ENCODE peak calls at places on chromosomes 12 and 14, in ten cellular contexts. K is activated CD4-positive, alpha-beta T cell treated with anti-CD3 and anti-CD28 coated beads, Interleukin-2, amount 50 U/mL, for 4 hours; V is NCI-H1417; S is cardiac septum; W is ecto neural progenitor cell; R is NCI-H524; J is astrocyte of the cerebellum; Y is foreskin fibroblast; T is T-helper 9 cell; D is NCI-H345. H is an unnamed sample.

GRCh38 chr12:122834229-122834920 is 882 bp upstream of the HIP1R start:
- DNase-seq in R (peak), V (peak), Y (peak), S (peak), K (no peak), J (no peak), T (no peak), D (peak), W (peak), H (peak)

GRCh38 chr12:92446082-92446460 is 256.7 kb upstream of the PLEKHG7 start:
- DNase-seq in K (no peak), S (no peak), Y (no peak), D (no peak), J (no peak), T (no peak), W (no peak), R (no peak), V (no peak), H (no peak)

GRCh38 chr12:46217686-46218508 is 50.9 kb downstream of the SLC38A1 start:
- DNase-seq in K (no peak), Y (no peak), S (no peak), J (no peak), V (no peak), T (peak), D (no peak), R (peak), W (no peak), H (no peak)

GRCh38 chr12:90449611-90450010 is 505.4 kb downstream of the CCER1 start:
- DNase-seq in V (no peak), K (no peak), R (no peak), J (no peak), T (no peak), S (no peak), W (no peak), D (no peak), Y (no peak), H (no peak)

GRCh38 chr14:45998554-45998953 is 653.0 kb downstream of the RPL10L start:
- DNase-seq in J (no peak), W (no peak), R (no peak), T (no peak), Y (no peak), D (no peak), V (no peak), K (no peak), S (no peak), H (no peak)

GRCh38 chr14:30940886-30941285 is 66.5 kb downstream of the COCH start:
- DNase-seq in V (no peak), R (no peak), K (no peak), J (no peak), T (no peak), S (no peak), D (no peak), Y (no peak), W (no peak), H (no peak)

GRCh38 chr14:29754134-29754533 is 173.5 kb downstream of the PRKD1 start:
- DNase-seq in R (no peak), W (no peak), K (no peak), D (no peak), Y (no peak), T (no peak), J (no peak), V (no peak), S (no peak), H (no peak)

GRCh38 chr12:121158085-121158484 is 25.4 kb downstream of the P2RX7 start:
- DNase-seq in Y (no peak), T (no peak), V (no peak), D (no peak), S (no peak), W (no peak), K (no peak), J (no peak), R (no peak), H (no peak)

GRCh38 chr14:83842536-83842935 is 1687.4 kb upstream of the FLRT2 start:
- DNase-seq in S (no peak), W (no peak), Y (no peak), D (peak), J (no peak), V (peak), T (no peak), K (no peak), R (peak), H (no peak)

GRCh38 chr12:104748790-104749189 is 209.3 kb downstream of the SLC41A2 start:
- DNase-seq in Y (peak), R (no peak), S (peak), D (no peak), K (no peak), V (no peak), T (no peak), W (no peak), J (no peak), H (no peak)

GRCh38 chr14:105084741-105085571 is 19.7 kb upstream of the GPR132 start:
- DNase-seq in R (no peak), D (no peak), Y (no peak), W (no peak), K (no peak), J (no peak), T (no peak), V (no peak), S (peak), H (peak)

GRCh38 chr12:108594-108993 is 42.0 kb downstream of the IQSEC3 start:
- DNase-seq in J (no peak), R (peak), S (no peak), T (no peak), W (no peak), K (no peak), D (peak), Y (peak), V (peak), H (no peak)

GRCh38 chr12:124053855-124054254 is 80.8 kb downstream of the ZNF664 start:
- DNase-seq in V (peak), D (peak), R (peak), Y (peak), K (no peak), S (no peak), W (peak), T (no peak), J (peak), H (peak)

GRCh38 chr14:24428628-24429394 is 657 bp downstream of the CBLN3 start:
- DNase-seq in V (no peak), K (no peak), R (peak), Y (no peak), T (no peak), W (peak), S (no peak), D (no peak), J (no peak), H (no peak)

GRCh38 chr14:76595266-76595665 is 166.0 kb upstream of the VASH1 start:
- DNase-seq in K (no peak), T (no peak), R (no peak), D (no peak), S (no peak), J (no peak), W (no peak), Y (no peak), V (no peak), H (no peak)

GRCh38 chr14:81990312-81990761 is 456.7 kb upstream of the SEL1L start:
- DNase-seq in Y (peak), R (peak), J (peak), K (no peak), V (peak), D (peak), W (peak), S (no peak), T (peak), H (peak)

GRCh38 chr14:100905166-100905565 is 1.6 kb upstream of the RTL1 start:
- DNase-seq in Y (no peak), K (no peak), R (no peak), D (no peak), V (no peak), T (no peak), S (no peak), W (peak), J (no peak), H (no peak)

GRCh38 chr12:125187780-125188741 is 122.8 kb downstream of the AACS start:
- DNase-seq in K (no peak), S (no peak), W (peak), T (no peak), D (peak), V (peak), R (peak), J (no peak), Y (peak), H (no peak)

GRCh38 chr12:53097564-53098353 is at the start of gene IGFBP6:
- DNase-seq in R (peak), Y (peak), T (peak), S (peak), K (peak), W (peak), V (peak), J (no peak), D (peak), H (peak)

GRCh38 chr12:50050410-50051280 is 6.8 kb upstream of the ASIC1 start:
- DNase-seq in Y (peak), V (no peak), R (peak), S (no peak), J (no peak), T (no peak), K (no peak), D (no peak), W (peak), H (no peak)

GRCh38 chr14:92425101-92425500 is 88.5 kb upstream of the RIN3 start:
- DNase-seq in R (no peak), Y (peak), K (no peak), S (no peak), V (no peak), D (no peak), W (no peak), J (no peak), T (no peak), H (no peak)

GRCh38 chr12:57730336-57731067 is 8.0 kb downstream of the AGAP2 start:
- DNase-seq in Y (no peak), S (no peak), J (no peak), T (no peak), D (no peak), K (no peak), W (peak), V (no peak), R (no peak), H (no peak)

GRCh38 chr14:90049390-90049789 is 12.4 kb upstream of the KCNK13 start:
- DNase-seq in K (no peak), V (no peak), W (peak), Y (peak), S (no peak), T (no peak), D (no peak), J (no peak), R (peak), H (no peak)

GRCh38 chr12:7602287-7602686 is 63.4 kb downstream of the APOBEC1 start:
- DNase-seq in K (no peak), D (no peak), S (no peak), W (no peak), T (no peak), J (no peak), R (no peak), V (no peak), Y (peak), H (no peak)

GRCh38 chr14:30227871-30228270 is 300.2 kb upstream of the PRKD1 start:
- DNase-seq in S (no peak), D (no peak), W (no peak), Y (peak), R (no peak), K (no peak), J (no peak), V (no peak), T (no peak), H (no peak)

GRCh38 chr12:5789469-5789968 is 155.5 kb downstream of the ANO2 start:
- DNase-seq in J (peak), T (no peak), Y (peak), D (no peak), V (no peak), R (peak), S (no peak), W (no peak), K (no peak), H (no peak)

GRCh38 chr14:77641534-77642341 is 25.3 kb upstream of the SPTLC2 start:
- DNase-seq in R (peak), V (no peak), K (peak), T (peak), J (no peak), Y (peak), D (no peak), S (peak), W (no peak), H (peak)

GRCh38 chr12:132836803-132837331 is 8.2 kb upstream of the GOLGA3 start:
- DNase-seq in Y (no peak), S (no peak), D (no peak), V (no peak), W (no peak), J (no peak), T (no peak), R (peak), K (no peak), H (no peak)

GRCh38 chr14:60188115-60188514 is 22.9 kb upstream of the DHRS7 start:
- DNase-seq in V (no peak), J (no peak), S (no peak), W (no peak), R (peak), D (no peak), K (no peak), Y (no peak), T (no peak), H (no peak)

GRCh38 chr12:11830298-11830937 is 180.9 kb downstream of the ETV6 start:
- DNase-seq in Y (peak), W (no peak), J (no peak), K (no peak), T (no peak), V (no peak), R (no peak), S (no peak), D (no peak), H (no peak)

GRCh38 chr14:98726585-98727405 is 545.2 kb downstream of the BCL11B start:
- DNase-seq in J (no peak), D (no peak), R (no peak), K (no peak), S (no peak), V (no peak), W (no peak), T (no peak), Y (no peak), H (no peak)

H was measured in dorsolateral prefrontal cortex.